ENCODE peak calls at places on chromosomes 12 and 14, in eight cellular contexts. A is transverse colon, P is HCT116, Z is SK-N-SH, S is K562, R is GM23338, M is upper lobe of left lung, Q is endothelial cell of umbilical vein. Y is an unnamed sample. For H3K36me3, the result is how much of the 10 kb centered on the place peaks cover.

GRCh38 chr14:35878272-35879140 is 52.4 kb downstream of the BRMS1L start:
- DNase-seq in A (peak), P (peak), Z (no peak), S (no peak), R (no peak), M (no peak), Q (peak), Y (no peak)

GRCh38 chr12:99039367-99040120 is 394.5 kb downstream of the APAF1 start:
- DNase-seq in A (no peak), P (no peak), Z (no peak), S (no peak), R (no peak), M (no peak), Q (no peak), Y (no peak)

GRCh38 chr12:89731064-89731463 is 22.4 kb upstream of the ATP2B1 start:
- DNase-seq in A (no peak), P (no peak), Z (no peak), S (no peak), R (no peak), M (no peak), Q (no peak), Y (no peak)

GRCh38 chr12:96398422-96399080 is 1.7 kb downstream of the CDK17 start:
- DNase-seq in A (no peak), P (no peak), Z (no peak), S (no peak), R (no peak), M (no peak), Q (peak), Y (no peak)

GRCh38 chr12:14716848-14717444 is 20.5 kb upstream of the GUCY2C start:
- DNase-seq in A (peak), P (peak), Z (peak), S (peak), R (peak), M (no peak), Q (peak), Y (no peak)

GRCh38 chr12:84969226-84969625 is 56.6 kb upstream of the SLC6A15 start:
- DNase-seq in A (no peak), P (no peak), Z (no peak), S (no peak), R (no peak), M (no peak), Q (no peak), Y (no peak)

GRCh38 chr14:90756755-90757345 is 59.4 kb downstream of the TTC7B start:
- DNase-seq in A (no peak), P (no peak), Z (no peak), S (no peak), R (peak), M (no peak), Q (no peak), Y (no peak)

GRCh38 chr14:52918486-52918885 is 32.4 kb downstream of the FERMT2 start:
- DNase-seq in A (no peak), P (no peak), Z (no peak), S (no peak), R (no peak), M (no peak), Q (peak), Y (no peak)

GRCh38 chr14:61260939-61261776 is 20.0 kb downstream of the TMEM30B start:
- DNase-seq in A (no peak), P (peak), Z (no peak), S (no peak), R (no peak), M (no peak), Q (no peak), Y (no peak)

GRCh38 chr12:114006482-114007425 is 40.6 kb upstream of the RBM19 start:
- DNase-seq in A (no peak), P (no peak), Z (no peak), S (no peak), R (peak), M (no peak), Q (no peak), Y (no peak)

GRCh38 chr14:75032939-75033338 is 18.3 kb downstream of the MLH3 start:
- DNase-seq in A (no peak), P (no peak), Z (peak), S (no peak), R (no peak), M (no peak), Q (no peak), Y (no peak)

GRCh38 chr12:31007153-31007495 is 66.5 kb upstream of the DDX11 start:
- DNase-seq in A (no peak), P (no peak), Z (no peak), S (no peak), R (no peak), M (no peak), Q (no peak), Y (no peak)

GRCh38 chr12:75289678-75290200 is 40.4 kb downstream of the CAPS2 start:
- DNase-seq in A (no peak), P (peak), Z (no peak), S (no peak), R (no peak), M (no peak), Q (peak), Y (no peak)

GRCh38 chr12:28191018-28191595 is 851 bp downstream of the CCDC91 start:
- DNase-seq in A (peak), P (no peak), Z (peak), S (peak), R (peak), M (no peak), Q (no peak), Y (no peak)

GRCh38 chr14:56194062-56194461 is 75.9 kb downstream of the PELI2 start:
- DNase-seq in A (no peak), P (no peak), Z (no peak), S (no peak), R (no peak), M (no peak), Q (no peak), Y (no peak)

GRCh38 chr14:52458721-52459085 is 93.6 kb downstream of the TXNDC16 start:
- DNase-seq in A (no peak), P (no peak), Z (no peak), S (no peak), R (no peak), M (no peak), Q (no peak), Y (no peak)

GRCh38 chr12:22656835-22657234 is 31.9 kb downstream of the ETNK1 start:
- DNase-seq in A (no peak), P (no peak), Z (no peak), S (no peak), R (no peak), M (no peak), Q (no peak), Y (no peak)

GRCh38 chr14:66638688-66639087 is 130.7 kb downstream of the GPHN start:
- DNase-seq in A (no peak), P (no peak), Z (no peak), S (no peak), R (no peak), M (no peak), Q (peak), Y (no peak)

GRCh38 chr12:9636807-9637206 is 29.1 kb upstream of the KLRB1 start:
- DNase-seq in A (no peak), P (no peak), Z (no peak), S (peak), R (peak), M (no peak), Q (no peak), Y (no peak)

GRCh38 chr12:45522227-45522626 is 207.3 kb upstream of the ARID2 start:
- DNase-seq in A (no peak), P (no peak), Z (no peak), S (no peak), R (no peak), M (no peak), Q (no peak), Y (no peak)

GRCh38 chr12:120642086-120642485 is 1.7 kb downstream of the CABP1 start:
- DNase-seq in A (no peak), P (no peak), Z (no peak), S (no peak), R (no peak), M (no peak), Q (no peak), Y (no peak)

GRCh38 chr14:61812347-61813100 is 50.3 kb downstream of the SNAPC1 start:
- DNase-seq in A (no peak), P (no peak), Z (peak), S (no peak), R (peak), M (peak), Q (peak), Y (no peak)

GRCh38 chr14:73761621-73762355 is 47.6 kb upstream of the PNMA1 start:
- DNase-seq in A (no peak), P (no peak), Z (no peak), S (no peak), R (no peak), M (no peak), Q (no peak), Y (no peak)

GRCh38 chr14:73762375-73762822 is 48.2 kb upstream of the PNMA1 start:
- DNase-seq in A (peak), P (no peak), Z (no peak), S (no peak), R (no peak), M (no peak), Q (no peak), Y (no peak)

GRCh38 chr14:73764406-73764805 is 50.2 kb upstream of the PNMA1 start:
- DNase-seq in A (peak), P (no peak), Z (no peak), S (no peak), R (no peak), M (no peak), Q (no peak), Y (no peak)

GRCh38 chr14:73764881-73765280 is 50.7 kb upstream of the PNMA1 start:
- DNase-seq in A (peak), P (no peak), Z (no peak), S (no peak), R (no peak), M (no peak), Q (peak), Y (no peak)

GRCh38 chr14:73763396-73763795 is 49.2 kb upstream of the PNMA1 start:
- DNase-seq in A (peak), P (no peak), Z (no peak), S (no peak), R (no peak), M (no peak), Q (no peak), Y (no peak)
- H3K27ac ChIP-seq in A (peak), P (no peak), Z (no peak), S (peak), R (no peak), M (peak), Q (no peak), Y (peak)

GRCh38 chr12:52254965-52255751 is 19.3 kb upstream of the KRT86 start:
- DNase-seq in A (no peak), P (no peak), Z (no peak), S (no peak), R (no peak), M (no peak), Q (no peak), Y (no peak)
- H3K36me3 ChIP-seq in A (under half), P (under half), Z (under half), S (under half), R (under half), M (under half), Q (under half), Y (under half)

GRCh38 chr14:38124496-38124895 is 83.2 kb upstream of the SSTR1 start:
- DNase-seq in A (no peak), P (no peak), Z (no peak), S (no peak), R (no peak), M (no peak), Q (no peak), Y (no peak)
- TF ChIP-seq POLR2AphosphoS5 in A (no peak), P (no peak), Z (no peak), S (no peak), R (no peak), M (no peak), Q (no peak), Y (no peak)

GRCh38 chr12:6935551-6936377 is 7.9 kb upstream of the RNU7-1 start:
- DNase-seq in A (no peak), P (no peak), Z (peak), S (no peak), R (no peak), M (no peak), Q (no peak), Y (no peak)

GRCh38 chr12:6935221-6935550 is 7.4 kb downstream of the ATN1 start:
- DNase-seq in A (no peak), P (no peak), Z (no peak), S (no peak), R (no peak), M (no peak), Q (no peak), Y (no peak)

GRCh38 chr12:6936378-6936638 is 7.3 kb upstream of the RNU7-1 start:
- DNase-seq in A (no peak), P (no peak), Z (no peak), S (no peak), R (no peak), M (no peak), Q (no peak), Y (no peak)

GRCh38 chr12:6932766-6933165 is 5.0 kb downstream of the ATN1 start:
- DNase-seq in A (no peak), P (no peak), Z (no peak), S (no peak), R (no peak), M (no peak), Q (no peak), Y (no peak)

GRCh38 chr12:6934110-6934509 is 6.4 kb downstream of the ATN1 start:
- DNase-seq in A (no peak), P (no peak), Z (no peak), S (no peak), R (no peak), M (no peak), Q (peak), Y (no peak)
- H3K27ac ChIP-seq in A (peak), P (peak), Z (no peak), S (no peak), R (no peak), M (peak), Q (peak), Y (peak)

DNA sequence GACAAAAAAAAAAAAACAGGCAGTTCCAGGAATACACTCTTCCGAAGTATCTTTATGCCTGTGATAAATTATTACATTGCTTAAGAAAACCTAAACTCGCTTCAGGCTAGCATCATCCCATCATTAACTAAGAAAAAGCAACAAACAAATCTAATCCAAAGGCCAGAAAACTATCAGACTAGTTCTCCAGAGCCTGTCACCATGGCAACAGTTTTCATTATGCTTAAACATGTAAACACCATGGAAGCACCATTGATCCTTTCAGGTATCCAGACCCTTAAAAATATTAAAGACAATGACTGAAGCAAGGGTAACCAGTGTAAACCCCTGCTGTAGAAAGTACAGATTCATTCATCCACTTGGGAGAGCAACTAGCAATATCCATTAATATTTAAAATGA is 9.8 kb downstream of the DAD1 start:
- DNase-seq in A (no peak), P (no peak), Z (no peak), S (no peak), R (peak), M (no peak), Q (no peak), Y (no peak)
- H3K36me3 ChIP-seq in A (under half), P (under half), Z (under half), S (under half), R (under half), M (under half), Q (under half), Y (under half)

GRCh38 chr14:54182419-54183040 is 214.3 kb upstream of the CDKN3 start:
- DNase-seq in A (no peak), P (no peak), Z (no peak), S (no peak), R (no peak), M (no peak), Q (peak), Y (no peak)
- TF ChIP-seq POLR2AphosphoS5 in A (no peak), P (no peak), Z (no peak), S (no peak), R (no peak), M (no peak), Q (no peak), Y (no peak)

GRCh38 chr12:47189753-47190152 is 110.0 kb upstream of the AMIGO2 start:
- DNase-seq in A (no peak), P (no peak), Z (no peak), S (no peak), R (peak), M (no peak), Q (no peak), Y (no peak)
- H3K27ac ChIP-seq in A (no peak), P (no peak), Z (no peak), S (no peak), R (no peak), M (no peak), Q (no peak), Y (no peak)

Y was measured in breast epithelium.